ENCODE peak calls at places on chromosomes 11 and 22, in five cellular contexts. P, B, Z, J and U are unnamed samples.

GRCh38 chr11:123454796-123455195 is 24.7 kb downstream of the GRAMD1B start:
- DNase-seq in P (no peak), B (no peak), Z (no peak), J (no peak), U (no peak)

GRCh38 chr11:72951193-72951592 is 137.0 kb downstream of the ATG16L2 start:
- DNase-seq in P (no peak), B (no peak), Z (no peak), J (peak; percentile 48), U (no peak)

GRCh38 chr11:83511646-83512045 is 225.5 kb upstream of the CCDC90B start:
- DNase-seq in P (no peak), B (peak; percentile 17), Z (no peak), J (no peak), U (peak; percentile 63)

GRCh38 chr11:119497717-119498116 is 74.7 kb upstream of the THY1 start:
- DNase-seq in P (no peak), B (no peak), Z (no peak), J (no peak), U (no peak)

GRCh38 chr11:67284811-67285540 is 4.1 kb upstream of the ANKRD13D start:
- DNase-seq in P (no peak), B (no peak), Z (no peak), J (no peak), U (no peak)

GRCh38 chr11:128579790-128580504 is 7.4 kb downstream of the ETS1 start:
- DNase-seq in P (no peak), B (no peak), Z (no peak), J (peak; percentile 53), U (no peak)

GRCh38 chr11:12075822-12076821 is 34.3 kb upstream of the MICAL2 start:
- DNase-seq in P (no peak), B (no peak), Z (no peak), J (peak; percentile 100), U (no peak)

GRCh38 chr11:114562166-114562916 is 2.7 kb upstream of the NXPE1 start:
- DNase-seq in P (no peak), B (no peak), Z (no peak), J (no peak), U (no peak)

GRCh38 chr11:31248768-31249167 is 120.8 kb downstream of the DCDC1 start:
- DNase-seq in P (no peak), B (no peak), Z (no peak), J (no peak), U (no peak)

GRCh38 chr11:26095340-26095739 is 236.6 kb upstream of the ANO3 start:
- DNase-seq in P (no peak), B (peak; percentile 29), Z (no peak), J (no peak), U (no peak)

GRCh38 chr11:110125632-110126031 is 32.4 kb downstream of the ZC3H12C start:
- DNase-seq in P (no peak), B (no peak), Z (no peak), J (peak; percentile 34), U (no peak)

GRCh38 chr22:50199836-50200332 is 927 bp upstream of the SELENOO start:
- DNase-seq in P (no peak), B (peak; percentile 81), Z (no peak), J (no peak), U (peak; percentile 87)

GRCh38 chr22:43276311-43276710 is 66.9 kb downstream of the SCUBE1 start:
- DNase-seq in P (no peak), B (no peak), Z (no peak), J (no peak), U (no peak)